ENCODE peak calls at places on chromosomes 1 and 21, in four cellular contexts. E is pancreas, I is Calu3, S is sciatic nerve. D is an unnamed sample.

GRCh38 chr21:42799516-42799915 is 79.8 kb downstream of the WDR4 start:
- DNase-seq in S (no peak), I (peak), E (no peak), D (no peak)

GRCh38 chr21:42515708-42516502 is 2.3 kb downstream of the SLC37A1 start:
- DNase-seq in E (no peak), I (peak), S (no peak), D (peak)

GRCh38 chr1:109089242-109090015 is 1.1 kb upstream of the TMEM167B start:
- DNase-seq in I (peak), E (peak), S (peak), D (peak)

GRCh38 chr1:232880354-232880753 is 70.1 kb upstream of the NTPCR start:
- DNase-seq in S (no peak), I (peak), E (no peak), D (peak)

GRCh38 chr1:111907321-111907720 is 82.1 kb downstream of the KCND3 start:
- DNase-seq in E (no peak), S (no peak), I (no peak), D (no peak)

GRCh38 chr1:5858246-5858645 is 134.0 kb downstream of the NPHP4 start:
- DNase-seq in I (no peak), E (no peak), S (no peak), D (no peak)

GRCh38 chr1:55747285-55747890 is 532.2 kb upstream of the USP24 start:
- DNase-seq in S (no peak), E (no peak), I (no peak), D (no peak)

GRCh38 chr21:29187939-29188338 is 57.5 kb downstream of the MAP3K7CL start:
- DNase-seq in S (no peak), I (peak), E (no peak), D (peak)

GRCh38 chr1:18811733-18812132 is 47.7 kb downstream of the TAS1R2 start:
- DNase-seq in E (no peak), S (no peak), I (no peak), D (no peak)

GRCh38 chr21:45056917-45057560 is 17.3 kb upstream of the ADARB1 start:
- DNase-seq in S (no peak), E (no peak), I (no peak), D (no peak)

GRCh38 chr1:192506741-192507155 is 68.8 kb upstream of the RGS1 start:
- DNase-seq in I (peak), S (no peak), E (no peak), D (peak)

GRCh38 chr1:84753516-84754375 is 63.5 kb upstream of the SSX2IP start:
- DNase-seq in I (peak), E (peak), S (peak), D (peak)